ENCODE peak calls at places on chromosomes 16 and 17, in five cellular contexts. E is left lung, J is thyroid gland, S is cardiac muscle cell, T is fibroblast of lung. B is an unnamed sample. For H3K4me1, the result is how much of the 10 kb centered on the place peaks cover.

GRCh38 chr17:83190601-83191387 is 111.4 kb downstream of the METRNL start:
- DNase-seq in S (no peak), J (no peak), E (peak), T (no peak), B (no peak)

GRCh38 chr16:84821728-84822676 is 2.2 kb downstream of the CRISPLD2 start:
- DNase-seq in J (no peak), E (no peak), T (no peak), S (peak), B (no peak)

GRCh38 chr16:68065716-68066305 is 19.4 kb upstream of the NFATC3 start:
- DNase-seq in J (peak), S (peak), T (peak), E (peak), B (peak)

GRCh38 chr16:87056083-87056482 is 261.1 kb downstream of the C16orf95 start:
- DNase-seq in E (no peak), J (no peak), S (peak), T (peak), B (no peak)

GRCh38 chr16:69395859-69396186 is 10.0 kb upstream of the TERF2 start:
- DNase-seq in E (no peak), T (no peak), J (no peak), S (no peak), B (no peak)

GRCh38 chr16:69744363-69745231 is 10.1 kb downstream of the NOB1 start:
- DNase-seq in T (no peak), J (no peak), E (no peak), S (no peak), B (no peak)

GRCh38 chr17:73508931-73509605 is 135.2 kb downstream of the SDK2 start:
- DNase-seq in J (no peak), S (no peak), T (no peak), E (no peak), B (no peak)

GRCh38 chr16:24999856-25000447 is 15.2 kb downstream of the ARHGAP17 start:
- DNase-seq in S (no peak), E (no peak), T (peak), J (no peak), B (no peak)

GRCh38 chr16:72312862-72313261 is 140.9 kb upstream of the PMFBP1 start:
- DNase-seq in T (peak), E (no peak), S (peak), J (no peak), B (no peak)

GRCh38 chr17:50055426-50056216 is at the start of gene ITGA3:
- DNase-seq in T (peak), J (peak), S (peak), E (peak), B (peak)

GRCh38 chr17:7711356-7711755 is 6.2 kb upstream of the DNAH2 start:
- DNase-seq in E (no peak), J (no peak), S (no peak), T (no peak), B (no peak)
- TF ChIP-seq CTCF in E (no peak), J (no peak), S (no peak), T (no peak), B (no peak)

DNA sequence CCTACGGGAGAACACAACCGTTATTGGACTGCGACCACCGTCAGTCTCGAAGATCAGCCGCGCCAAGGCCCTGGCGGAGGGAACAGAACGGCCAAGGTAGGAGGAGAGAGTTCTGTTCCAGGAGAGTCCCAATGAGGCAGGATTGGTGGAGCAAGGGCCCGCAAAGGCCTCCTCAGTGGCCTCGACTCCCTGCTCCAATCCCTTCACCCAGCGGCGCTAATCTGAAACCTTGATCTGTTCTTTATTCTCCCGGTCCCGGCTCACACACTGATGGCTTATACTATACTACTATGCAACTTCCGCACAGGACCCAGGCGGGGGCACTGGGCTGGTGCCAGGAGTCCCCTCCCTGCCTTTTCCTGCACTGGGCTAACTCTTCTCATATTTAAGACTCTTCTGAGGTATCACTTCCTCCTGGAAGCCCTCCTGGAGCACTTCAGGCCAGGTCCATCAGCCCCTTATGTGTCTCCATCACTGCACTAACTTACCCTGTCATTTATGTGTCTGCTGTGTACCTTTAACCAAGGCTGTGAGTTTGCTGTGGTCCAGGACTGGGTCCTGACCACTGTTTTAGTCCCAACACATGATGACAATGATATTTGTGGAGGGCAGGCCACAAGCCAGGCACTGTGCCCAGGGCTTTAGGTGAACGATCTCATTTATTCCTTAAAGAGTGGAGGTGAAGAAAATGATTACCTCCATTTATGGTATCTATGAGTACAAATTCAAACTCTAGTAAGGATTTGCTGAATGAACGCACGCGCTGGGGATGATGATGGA is 6.9 kb downstream of the CCDC102A start:
- DNase-seq in S (no peak), J (no peak), E (peak), T (no peak), B (no peak)
- H3K4me3 ChIP-seq in S (no peak), J (no peak), E (no peak), T (no peak), B (peak)

GRCh38 chr17:42363231-42363630 is 25.0 kb downstream of the STAT3 start:
- DNase-seq in J (no peak), T (no peak), E (no peak), S (no peak), B (no peak)

GRCh38 chr17:42362245-42362961 is 25.8 kb downstream of the STAT3 start:
- DNase-seq in E (peak), J (peak), T (no peak), S (no peak), B (no peak)

GRCh38 chr17:42363767-42364585 is 24.3 kb downstream of the STAT3 start:
- DNase-seq in T (peak), J (peak), S (peak), E (no peak), B (no peak)

GRCh38 chr17:42359133-42359532 is 29.1 kb downstream of the STAT3 start:
- DNase-seq in E (no peak), J (no peak), S (no peak), T (no peak), B (no peak)

DNA sequence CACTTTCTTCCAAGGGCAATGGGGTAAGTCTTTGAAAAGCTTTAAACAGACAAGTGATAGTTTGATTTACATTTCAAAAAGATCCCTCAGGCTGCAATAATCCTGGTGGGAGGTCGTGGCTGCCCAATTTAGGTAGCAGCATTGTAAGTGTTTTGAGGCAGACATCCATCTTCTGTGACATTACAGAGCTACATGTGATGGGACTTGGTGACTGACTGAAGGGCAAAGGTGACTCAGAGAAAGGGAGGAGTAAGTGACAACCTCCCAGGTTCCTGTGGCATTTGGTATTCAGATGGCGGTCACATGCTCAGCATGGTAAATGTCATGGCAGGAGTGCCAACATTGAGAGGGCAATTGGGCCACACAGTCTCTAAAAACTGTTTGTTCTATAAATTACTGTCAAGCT is 26.5 kb downstream of the STAT3 start:
- DNase-seq in J (no peak), S (no peak), E (no peak), T (no peak), B (no peak)
- H3K4me1 ChIP-seq in J (half or more), S (under half), E (half or more), T (under half), B (under half)

GRCh38 chr17:42251115-42251514 is 25.1 kb downstream of the STAT5B start:
- DNase-seq in T (peak), J (no peak), E (no peak), S (peak), B (peak)
- TF ChIP-seq CTCF in T (peak), J (no peak), E (no peak), S (peak), B (no peak)

DNA sequence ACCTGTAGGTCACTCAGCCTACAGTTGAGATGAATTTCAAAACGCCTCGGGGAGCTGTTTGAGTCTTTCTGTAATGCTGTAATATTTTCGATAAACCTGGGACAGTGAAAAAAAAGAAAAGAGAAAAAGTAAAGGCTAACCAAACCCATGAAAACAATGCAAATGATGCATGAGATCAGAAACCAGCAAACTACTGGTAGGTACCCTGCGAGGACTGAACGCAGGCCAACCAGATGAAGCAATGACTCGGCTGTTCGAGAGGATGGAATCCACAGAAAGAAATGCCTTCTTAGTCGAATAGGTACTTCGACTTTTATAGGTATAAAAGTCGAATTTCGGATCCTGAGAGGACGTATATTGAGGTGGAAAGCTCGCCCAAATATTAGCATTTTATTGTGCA is 509 bp upstream of the ATAD5 start:
- DNase-seq in J (no peak), T (peak), S (no peak), E (no peak), B (peak)
- H3K4me3 ChIP-seq in J (peak), T (peak), S (peak), E (peak), B (peak)